ENCODE peak calls at places on chromosomes 13 and 19, in four cellular contexts. One of them, this sample, is unnamed.

GRCh38 chr13:113835461-113836274 is 28.2 kb downstream of the GAS6 start:
- DNase-seq in tibial artery: no peak
- DNase-seq in breast epithelium: no peak
- DNase-seq in kidney: peak; percentile 70
- DNase-seq in this sample: peak; percentile 31

GRCh38 chr13:24148414-24149305 is 11.9 kb upstream of the SPATA13 start:
- DNase-seq in tibial artery: no peak
- DNase-seq in breast epithelium: peak; percentile 64
- DNase-seq in kidney: peak; percentile 81
- DNase-seq in this sample: peak; percentile 93

GRCh38 chr19:1016647-1017114 is 4.2 kb downstream of the TMEM259 start:
- DNase-seq in tibial artery: no peak
- DNase-seq in breast epithelium: no peak
- DNase-seq in kidney: peak; percentile 82
- DNase-seq in this sample: peak; percentile 70

GRCh38 chr19:2056810-2057192 is 5.8 kb upstream of the MKNK2 start:
- DNase-seq in tibial artery: no peak
- DNase-seq in breast epithelium: no peak
- DNase-seq in kidney: peak; percentile 81
- DNase-seq in this sample: no peak

GRCh38 chr13:72504026-72504925 is 223.2 kb downstream of the MZT1 start:
- DNase-seq in tibial artery: no peak
- DNase-seq in breast epithelium: no peak
- DNase-seq in kidney: no peak
- DNase-seq in this sample: no peak

GRCh38 chr13:108944760-108945159 is 315.3 kb downstream of the MYO16 start:
- DNase-seq in tibial artery: no peak
- DNase-seq in breast epithelium: no peak
- DNase-seq in kidney: no peak
- DNase-seq in this sample: no peak

GRCh38 chr19:33390120-33390907 is 16.8 kb downstream of the CEBPG start:
- DNase-seq in tibial artery: peak; percentile 69
- DNase-seq in breast epithelium: peak; percentile 63
- DNase-seq in kidney: peak; percentile 72
- DNase-seq in this sample: no peak

GRCh38 chr13:91292630-91293221 is 54.8 kb upstream of the MIR17HG start:
- DNase-seq in tibial artery: no peak
- DNase-seq in breast epithelium: no peak
- DNase-seq in kidney: no peak
- DNase-seq in this sample: no peak

GRCh38 chr13:65990684-65991083 is 1239.5 kb downstream of the PCDH9 start:
- DNase-seq in tibial artery: no peak
- DNase-seq in breast epithelium: no peak
- DNase-seq in kidney: no peak
- DNase-seq in this sample: no peak

GRCh38 chr19:19539738-19540703 is 2.0 kb downstream of the CILP2 start:
- DNase-seq in tibial artery: no peak
- DNase-seq in breast epithelium: no peak
- DNase-seq in kidney: peak; percentile 87
- DNase-seq in this sample: no peak

GRCh38 chr13:59843040-59843439 is 320.7 kb downstream of the DIAPH3 start:
- DNase-seq in tibial artery: no peak
- DNase-seq in breast epithelium: no peak
- DNase-seq in kidney: no peak
- DNase-seq in this sample: no peak

GRCh38 chr13:32687275-32687674 is 101.0 kb downstream of the PDS5B start:
- DNase-seq in tibial artery: no peak
- DNase-seq in breast epithelium: no peak
- DNase-seq in kidney: no peak
- DNase-seq in this sample: no peak

GRCh38 chr19:21680679-21681078 is 86.7 kb downstream of the ZNF100 start:
- DNase-seq in tibial artery: no peak
- DNase-seq in breast epithelium: no peak
- DNase-seq in kidney: no peak
- DNase-seq in this sample: no peak

GRCh38 chr19:35000647-35001501 is 751 bp downstream of the GRAMD1A start:
- DNase-seq in tibial artery: no peak
- DNase-seq in breast epithelium: no peak
- DNase-seq in kidney: no peak
- DNase-seq in this sample: peak; percentile 14

GRCh38 chr19:3852614-3853254 is 16.1 kb downstream of the ZFR2 start:
- DNase-seq in tibial artery: no peak
- DNase-seq in breast epithelium: no peak
- DNase-seq in kidney: no peak
- DNase-seq in this sample: peak; percentile 88

GRCh38 chr13:110113284-110113764 is 193.6 kb downstream of the COL4A1 start:
- DNase-seq in tibial artery: no peak
- DNase-seq in breast epithelium: no peak
- DNase-seq in kidney: no peak
- DNase-seq in this sample: peak; percentile 61

GRCh38 chr19:18928018-18928805 is 8.7 kb downstream of the DDX49 start:
- DNase-seq in tibial artery: no peak
- DNase-seq in breast epithelium: no peak
- DNase-seq in kidney: no peak
- DNase-seq in this sample: no peak

GRCh38 chr13:97182065-97182890 is 39.9 kb upstream of the MBNL2 start:
- DNase-seq in tibial artery: no peak
- DNase-seq in breast epithelium: no peak
- DNase-seq in kidney: no peak
- DNase-seq in this sample: no peak

GRCh38 chr13:114179087-114179658 is at the start of gene CFAP97D2:
- DNase-seq in tibial artery: no peak
- DNase-seq in breast epithelium: no peak
- DNase-seq in kidney: peak; percentile 39
- DNase-seq in this sample: no peak

GRCh38 chr19:52778811-52779210 is 7.8 kb downstream of the ZNF600 start:
- DNase-seq in tibial artery: no peak
- DNase-seq in breast epithelium: no peak
- DNase-seq in kidney: no peak
- DNase-seq in this sample: no peak

GRCh38 chr13:110387451-110388140 is 80.5 kb downstream of the COL4A2 start:
- DNase-seq in tibial artery: peak; percentile 89
- DNase-seq in breast epithelium: no peak
- DNase-seq in kidney: no peak
- DNase-seq in this sample: no peak

GRCh38 chr13:102380012-102380411 is 21.8 kb downstream of the FGF14 start:
- DNase-seq in tibial artery: no peak
- DNase-seq in breast epithelium: no peak
- DNase-seq in kidney: no peak
- DNase-seq in this sample: no peak
- H3K4me1 ChIP-seq in tibial artery: no peaks in the 10 kb centered on the region
- H3K4me1 ChIP-seq in breast epithelium: no peaks in the 10 kb centered on the region
- H3K4me1 ChIP-seq in kidney: no peaks in the 10 kb centered on the region
- H3K4me1 ChIP-seq in this sample: no peaks in the 10 kb centered on the region

GRCh38 chr13:42967660-42968059 is 24.4 kb downstream of the EPSTI1 start:
- DNase-seq in tibial artery: no peak
- DNase-seq in breast epithelium: no peak
- DNase-seq in kidney: no peak
- DNase-seq in this sample: no peak
- H3K4me3 ChIP-seq in tibial artery: no peak overlapping the region
- H3K4me3 ChIP-seq in breast epithelium: no peak overlapping the region
- H3K4me3 ChIP-seq in kidney: no peak overlapping the region
- H3K4me3 ChIP-seq in this sample: no peak overlapping the region

DNA sequence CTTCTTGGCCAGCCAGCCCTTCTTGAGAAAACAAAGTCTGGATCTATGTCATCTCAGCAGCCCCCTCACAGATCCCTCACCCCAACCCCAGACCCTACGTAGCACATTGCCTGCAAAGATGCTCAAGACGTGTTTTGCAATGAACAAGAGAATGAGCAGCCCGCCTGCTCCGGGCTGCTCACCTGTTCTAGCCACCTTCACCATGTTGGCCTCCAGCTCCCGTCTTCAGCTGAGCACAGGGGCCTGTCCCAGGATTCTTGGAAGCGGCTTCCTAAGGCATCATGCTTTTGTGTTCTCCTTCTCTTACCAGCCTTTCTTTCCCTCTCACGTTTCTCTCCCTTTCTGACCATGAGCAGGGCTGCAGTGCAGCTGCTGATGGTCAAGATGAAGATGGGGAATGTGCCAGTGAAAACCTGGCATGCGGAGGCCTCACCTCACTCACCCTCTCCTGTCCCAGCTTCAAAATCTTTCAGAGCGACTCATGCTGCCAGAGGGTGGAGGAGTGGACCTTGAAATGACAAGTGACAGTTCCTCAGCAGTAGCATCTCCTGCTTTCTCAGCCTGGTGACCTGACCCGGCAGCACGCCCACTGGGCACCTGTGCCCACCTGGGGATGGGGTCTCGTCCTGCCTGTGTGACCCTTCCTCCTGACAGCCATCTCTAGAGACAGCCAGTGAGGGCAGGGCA is 46.1 kb downstream of the RFX2 start:
- DNase-seq in tibial artery: peak; percentile 61
- DNase-seq in breast epithelium: peak; percentile 44
- DNase-seq in kidney: peak; percentile 50
- DNase-seq in this sample: peak; percentile 34
- H3K4me1 ChIP-seq in tibial artery: peaks cover 100% of the 10 kb centered on the region
- H3K4me1 ChIP-seq in breast epithelium: no peaks in the 10 kb centered on the region
- H3K4me1 ChIP-seq in kidney: peaks cover 13% of the 10 kb centered on the region
- H3K4me1 ChIP-seq in this sample: peaks cover 37% of the 10 kb centered on the region

DNA sequence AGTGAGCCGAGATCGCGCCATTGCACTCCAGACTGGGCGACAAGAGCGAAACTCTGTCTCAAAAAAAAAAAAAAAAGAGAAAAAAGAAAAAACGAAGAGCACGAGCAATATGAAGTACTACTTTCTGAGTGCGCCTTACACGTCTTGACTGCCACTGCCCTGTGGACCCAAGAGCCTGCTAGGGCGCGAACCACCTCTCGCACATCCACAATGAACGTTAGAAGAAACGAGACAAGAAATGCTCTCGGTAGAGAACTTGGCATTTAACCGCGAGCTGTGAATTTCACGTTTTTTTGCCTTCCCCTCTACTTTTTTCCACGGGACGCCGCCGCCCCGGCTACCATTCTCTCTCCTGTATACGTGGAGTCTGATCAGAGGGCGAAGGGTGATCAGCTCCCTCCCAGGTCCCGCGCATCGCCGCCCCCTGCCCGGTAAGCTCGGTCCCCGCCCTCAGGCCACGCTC is 454 bp downstream of the TIMM44 start:
- DNase-seq in tibial artery: no peak
- DNase-seq in breast epithelium: no peak
- DNase-seq in kidney: no peak
- DNase-seq in this sample: peak; percentile 24
- H3K4me3 ChIP-seq in tibial artery: peak overlapping the region; percentile 82
- H3K4me3 ChIP-seq in breast epithelium: peak overlapping the region; percentile 86
- H3K4me3 ChIP-seq in kidney: peak overlapping the region; percentile 88
- H3K4me3 ChIP-seq in this sample: peak overlapping the region; percentile 79

GRCh38 chr19:36547001-36547732 is 19.1 kb upstream of the ZNF260 start:
- DNase-seq in tibial artery: no peak
- DNase-seq in breast epithelium: no peak
- DNase-seq in kidney: no peak
- DNase-seq in this sample: no peak
- H3K4me1 ChIP-seq in tibial artery: no peaks in the 10 kb centered on the region
- H3K4me1 ChIP-seq in breast epithelium: no peaks in the 10 kb centered on the region
- H3K4me1 ChIP-seq in kidney: no peaks in the 10 kb centered on the region
- H3K4me1 ChIP-seq in this sample: no peaks in the 10 kb centered on the region

DNA sequence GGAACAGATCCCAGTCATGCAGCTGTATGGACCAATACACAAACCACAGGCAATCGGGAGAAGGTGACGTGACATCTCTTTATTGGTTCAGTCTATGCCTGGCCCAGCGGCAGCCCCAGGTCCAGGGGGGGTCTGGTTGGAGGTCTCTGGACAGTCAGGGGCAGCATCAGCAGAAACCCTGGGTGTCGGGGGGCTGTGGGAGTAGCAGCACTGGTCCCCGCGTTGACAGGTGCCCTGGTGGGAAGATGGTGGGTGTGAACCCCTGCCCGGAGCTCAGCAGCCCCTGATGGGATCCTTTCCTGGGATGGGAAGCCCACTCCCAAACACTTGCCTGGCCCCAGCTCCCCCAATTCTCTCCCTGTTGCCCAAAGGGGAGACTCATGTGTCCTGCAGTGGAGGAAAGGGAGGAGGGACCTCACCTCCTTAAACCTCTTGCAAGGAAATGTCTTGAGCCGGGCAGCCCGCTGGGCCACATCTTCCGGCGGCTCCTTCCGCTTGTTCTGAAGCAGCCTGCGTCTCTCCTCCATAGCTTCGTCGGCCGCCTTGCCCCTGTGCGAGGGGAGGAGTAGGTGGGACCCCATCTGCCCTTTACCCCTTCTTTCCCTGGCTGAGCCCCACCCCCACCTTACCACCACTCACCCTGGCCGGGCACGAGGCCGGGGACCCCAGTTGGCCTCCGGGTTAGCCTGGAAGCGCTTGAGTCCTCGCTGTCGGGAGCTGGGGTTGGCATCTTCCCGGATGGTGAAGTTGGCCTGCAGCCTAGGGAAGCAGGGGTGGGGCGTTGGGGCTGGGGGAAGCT is 2.4 kb upstream of the LYL1 start:
- DNase-seq in tibial artery: peak; percentile 70
- DNase-seq in breast epithelium: no peak
- DNase-seq in kidney: peak; percentile 84
- DNase-seq in this sample: no peak
- H3K4me3 ChIP-seq in tibial artery: peak overlapping the region; percentile 5
- H3K4me3 ChIP-seq in breast epithelium: peak overlapping the region; percentile 49
- H3K4me3 ChIP-seq in kidney: no peak overlapping the region
- H3K4me3 ChIP-seq in this sample: no peak overlapping the region